ENCODE peak calls at places on chromosomes 16 and 17, in six cellular contexts. One of them, this sample, is unnamed.

GRCh38 chr16:4372578-4373355 is 1.1 kb downstream of the VASN start:
- DNase-seq in stimulated activated naive CD8-positive, alpha-beta T cell treated with anti-CD3 and anti-CD28 coated beads, Interleukin-15, Interleukin-2, amounts not matched to agents 100 U/mL and 50 U/mL, for 24 hours: no peak
- DNase-seq in substantia nigra: peak; percentile 19
- DNase-seq in fibroblast of pulmonary artery: peak; percentile 56
- DNase-seq in central memory CD8-positive, alpha-beta T cell: no peak
- DNase-seq in activated T-helper 1 cell treated with anti-CD3 and anti-CD28 coated beads, Interleukin-2, amount 50 U/mL, for 16 hours: no peak
- DNase-seq in this sample: peak; percentile 15

GRCh38 chr16:3780570-3780969 is 63.2 kb upstream of the TRAP1 start:
- DNase-seq in stimulated activated naive CD8-positive, alpha-beta T cell treated with anti-CD3 and anti-CD28 coated beads, Interleukin-15, Interleukin-2, amounts not matched to agents 100 U/mL and 50 U/mL, for 24 hours: no peak
- DNase-seq in substantia nigra: no peak
- DNase-seq in fibroblast of pulmonary artery: peak; percentile 28
- DNase-seq in central memory CD8-positive, alpha-beta T cell: no peak
- DNase-seq in activated T-helper 1 cell treated with anti-CD3 and anti-CD28 coated beads, Interleukin-2, amount 50 U/mL, for 16 hours: no peak
- DNase-seq in this sample: no peak

GRCh38 chr16:46976550-46976949 is 3.1 kb upstream of the DNAJA2 start:
- DNase-seq in stimulated activated naive CD8-positive, alpha-beta T cell treated with anti-CD3 and anti-CD28 coated beads, Interleukin-15, Interleukin-2, amounts not matched to agents 100 U/mL and 50 U/mL, for 24 hours: no peak
- DNase-seq in substantia nigra: no peak
- DNase-seq in fibroblast of pulmonary artery: no peak
- DNase-seq in central memory CD8-positive, alpha-beta T cell: no peak
- DNase-seq in activated T-helper 1 cell treated with anti-CD3 and anti-CD28 coated beads, Interleukin-2, amount 50 U/mL, for 16 hours: no peak
- DNase-seq in this sample: no peak

GRCh38 chr16:89256651-89257254 is 39.2 kb downstream of the ZNF778 start:
- DNase-seq in stimulated activated naive CD8-positive, alpha-beta T cell treated with anti-CD3 and anti-CD28 coated beads, Interleukin-15, Interleukin-2, amounts not matched to agents 100 U/mL and 50 U/mL, for 24 hours: peak; percentile 82
- DNase-seq in substantia nigra: no peak
- DNase-seq in fibroblast of pulmonary artery: peak; percentile 29
- DNase-seq in central memory CD8-positive, alpha-beta T cell: peak; percentile 50
- DNase-seq in activated T-helper 1 cell treated with anti-CD3 and anti-CD28 coated beads, Interleukin-2, amount 50 U/mL, for 16 hours: peak; percentile 39
- DNase-seq in this sample: peak; percentile 26

GRCh38 chr17:75242461-75243042 is 18.9 kb downstream of the GGA3 start:
- DNase-seq in stimulated activated naive CD8-positive, alpha-beta T cell treated with anti-CD3 and anti-CD28 coated beads, Interleukin-15, Interleukin-2, amounts not matched to agents 100 U/mL and 50 U/mL, for 24 hours: no peak
- DNase-seq in substantia nigra: no peak
- DNase-seq in fibroblast of pulmonary artery: no peak
- DNase-seq in central memory CD8-positive, alpha-beta T cell: peak; percentile 45
- DNase-seq in activated T-helper 1 cell treated with anti-CD3 and anti-CD28 coated beads, Interleukin-2, amount 50 U/mL, for 16 hours: no peak
- DNase-seq in this sample: no peak

GRCh38 chr16:72996291-72997062 is 51.5 kb downstream of the ZFHX3 start:
- DNase-seq in stimulated activated naive CD8-positive, alpha-beta T cell treated with anti-CD3 and anti-CD28 coated beads, Interleukin-15, Interleukin-2, amounts not matched to agents 100 U/mL and 50 U/mL, for 24 hours: no peak
- DNase-seq in substantia nigra: no peak
- DNase-seq in fibroblast of pulmonary artery: no peak
- DNase-seq in central memory CD8-positive, alpha-beta T cell: no peak
- DNase-seq in activated T-helper 1 cell treated with anti-CD3 and anti-CD28 coated beads, Interleukin-2, amount 50 U/mL, for 16 hours: no peak
- DNase-seq in this sample: no peak

GRCh38 chr16:14005335-14005734 is 65.8 kb upstream of the MRTFB start:
- DNase-seq in stimulated activated naive CD8-positive, alpha-beta T cell treated with anti-CD3 and anti-CD28 coated beads, Interleukin-15, Interleukin-2, amounts not matched to agents 100 U/mL and 50 U/mL, for 24 hours: no peak
- DNase-seq in substantia nigra: no peak
- DNase-seq in fibroblast of pulmonary artery: no peak
- DNase-seq in central memory CD8-positive, alpha-beta T cell: no peak
- DNase-seq in activated T-helper 1 cell treated with anti-CD3 and anti-CD28 coated beads, Interleukin-2, amount 50 U/mL, for 16 hours: no peak
- DNase-seq in this sample: no peak

GRCh38 chr17:1997587-1998425 is 27.3 kb downstream of the RTN4RL1 start:
- DNase-seq in stimulated activated naive CD8-positive, alpha-beta T cell treated with anti-CD3 and anti-CD28 coated beads, Interleukin-15, Interleukin-2, amounts not matched to agents 100 U/mL and 50 U/mL, for 24 hours: no peak
- DNase-seq in substantia nigra: no peak
- DNase-seq in fibroblast of pulmonary artery: no peak
- DNase-seq in central memory CD8-positive, alpha-beta T cell: no peak
- DNase-seq in activated T-helper 1 cell treated with anti-CD3 and anti-CD28 coated beads, Interleukin-2, amount 50 U/mL, for 16 hours: no peak
- DNase-seq in this sample: peak; percentile 66

GRCh38 chr16:46857261-46857962 is 26.4 kb upstream of the C16orf87 start:
- DNase-seq in stimulated activated naive CD8-positive, alpha-beta T cell treated with anti-CD3 and anti-CD28 coated beads, Interleukin-15, Interleukin-2, amounts not matched to agents 100 U/mL and 50 U/mL, for 24 hours: no peak
- DNase-seq in substantia nigra: no peak
- DNase-seq in fibroblast of pulmonary artery: peak; percentile 63
- DNase-seq in central memory CD8-positive, alpha-beta T cell: no peak
- DNase-seq in activated T-helper 1 cell treated with anti-CD3 and anti-CD28 coated beads, Interleukin-2, amount 50 U/mL, for 16 hours: no peak
- DNase-seq in this sample: peak; percentile 32

GRCh38 chr17:34412965-34413441 is 50.0 kb upstream of the CCL1 start:
- DNase-seq in stimulated activated naive CD8-positive, alpha-beta T cell treated with anti-CD3 and anti-CD28 coated beads, Interleukin-15, Interleukin-2, amounts not matched to agents 100 U/mL and 50 U/mL, for 24 hours: no peak
- DNase-seq in substantia nigra: no peak
- DNase-seq in fibroblast of pulmonary artery: peak; percentile 76
- DNase-seq in central memory CD8-positive, alpha-beta T cell: no peak
- DNase-seq in activated T-helper 1 cell treated with anti-CD3 and anti-CD28 coated beads, Interleukin-2, amount 50 U/mL, for 16 hours: no peak
- DNase-seq in this sample: no peak

GRCh38 chr17:40846515-40847155 is 20.4 kb downstream of the KRT12 start:
- DNase-seq in stimulated activated naive CD8-positive, alpha-beta T cell treated with anti-CD3 and anti-CD28 coated beads, Interleukin-15, Interleukin-2, amounts not matched to agents 100 U/mL and 50 U/mL, for 24 hours: no peak
- DNase-seq in substantia nigra: no peak
- DNase-seq in fibroblast of pulmonary artery: no peak
- DNase-seq in central memory CD8-positive, alpha-beta T cell: no peak
- DNase-seq in activated T-helper 1 cell treated with anti-CD3 and anti-CD28 coated beads, Interleukin-2, amount 50 U/mL, for 16 hours: no peak
- DNase-seq in this sample: no peak

GRCh38 chr16:9091867-9092281 is 430 bp downstream of the HAPSTR1 start:
- DNase-seq in stimulated activated naive CD8-positive, alpha-beta T cell treated with anti-CD3 and anti-CD28 coated beads, Interleukin-15, Interleukin-2, amounts not matched to agents 100 U/mL and 50 U/mL, for 24 hours: peak; percentile 62
- DNase-seq in substantia nigra: peak; percentile 37
- DNase-seq in fibroblast of pulmonary artery: peak; percentile 33
- DNase-seq in central memory CD8-positive, alpha-beta T cell: peak; percentile 28
- DNase-seq in activated T-helper 1 cell treated with anti-CD3 and anti-CD28 coated beads, Interleukin-2, amount 50 U/mL, for 16 hours: peak; percentile 15
- DNase-seq in this sample: no peak

GRCh38 chr17:34571428-34572130 is 7.8 kb upstream of the TMEM132E start:
- DNase-seq in stimulated activated naive CD8-positive, alpha-beta T cell treated with anti-CD3 and anti-CD28 coated beads, Interleukin-15, Interleukin-2, amounts not matched to agents 100 U/mL and 50 U/mL, for 24 hours: no peak
- DNase-seq in substantia nigra: peak; percentile 32
- DNase-seq in fibroblast of pulmonary artery: no peak
- DNase-seq in central memory CD8-positive, alpha-beta T cell: no peak
- DNase-seq in activated T-helper 1 cell treated with anti-CD3 and anti-CD28 coated beads, Interleukin-2, amount 50 U/mL, for 16 hours: no peak
- DNase-seq in this sample: peak; percentile 23

GRCh38 chr17:37790153-37790552 is 45.3 kb upstream of the HNF1B start:
- DNase-seq in stimulated activated naive CD8-positive, alpha-beta T cell treated with anti-CD3 and anti-CD28 coated beads, Interleukin-15, Interleukin-2, amounts not matched to agents 100 U/mL and 50 U/mL, for 24 hours: no peak
- DNase-seq in substantia nigra: no peak
- DNase-seq in fibroblast of pulmonary artery: no peak
- DNase-seq in central memory CD8-positive, alpha-beta T cell: no peak
- DNase-seq in activated T-helper 1 cell treated with anti-CD3 and anti-CD28 coated beads, Interleukin-2, amount 50 U/mL, for 16 hours: no peak
- DNase-seq in this sample: no peak

GRCh38 chr16:67173808-67174705 is 3.7 kb downstream of the NOL3 start:
- DNase-seq in stimulated activated naive CD8-positive, alpha-beta T cell treated with anti-CD3 and anti-CD28 coated beads, Interleukin-15, Interleukin-2, amounts not matched to agents 100 U/mL and 50 U/mL, for 24 hours: peak; percentile 73
- DNase-seq in substantia nigra: peak; percentile 56
- DNase-seq in fibroblast of pulmonary artery: peak; percentile 85
- DNase-seq in central memory CD8-positive, alpha-beta T cell: no peak
- DNase-seq in activated T-helper 1 cell treated with anti-CD3 and anti-CD28 coated beads, Interleukin-2, amount 50 U/mL, for 16 hours: peak; percentile 45
- DNase-seq in this sample: peak; percentile 63

GRCh38 chr17:46759141-46759540 is 59.4 kb downstream of the WNT3 start:
- DNase-seq in stimulated activated naive CD8-positive, alpha-beta T cell treated with anti-CD3 and anti-CD28 coated beads, Interleukin-15, Interleukin-2, amounts not matched to agents 100 U/mL and 50 U/mL, for 24 hours: no peak
- DNase-seq in substantia nigra: no peak
- DNase-seq in fibroblast of pulmonary artery: no peak
- DNase-seq in central memory CD8-positive, alpha-beta T cell: no peak
- DNase-seq in activated T-helper 1 cell treated with anti-CD3 and anti-CD28 coated beads, Interleukin-2, amount 50 U/mL, for 16 hours: no peak
- DNase-seq in this sample: no peak

GRCh38 chr16:49698416-49698815 is 157.5 kb downstream of the ZNF423 start:
- DNase-seq in stimulated activated naive CD8-positive, alpha-beta T cell treated with anti-CD3 and anti-CD28 coated beads, Interleukin-15, Interleukin-2, amounts not matched to agents 100 U/mL and 50 U/mL, for 24 hours: no peak
- DNase-seq in substantia nigra: no peak
- DNase-seq in fibroblast of pulmonary artery: peak; percentile 11
- DNase-seq in central memory CD8-positive, alpha-beta T cell: no peak
- DNase-seq in activated T-helper 1 cell treated with anti-CD3 and anti-CD28 coated beads, Interleukin-2, amount 50 U/mL, for 16 hours: no peak
- DNase-seq in this sample: no peak

GRCh38 chr16:2026461-2027023 is at the start of gene NHERF2:
- DNase-seq in stimulated activated naive CD8-positive, alpha-beta T cell treated with anti-CD3 and anti-CD28 coated beads, Interleukin-15, Interleukin-2, amounts not matched to agents 100 U/mL and 50 U/mL, for 24 hours: no peak
- DNase-seq in substantia nigra: no peak
- DNase-seq in fibroblast of pulmonary artery: no peak
- DNase-seq in central memory CD8-positive, alpha-beta T cell: no peak
- DNase-seq in activated T-helper 1 cell treated with anti-CD3 and anti-CD28 coated beads, Interleukin-2, amount 50 U/mL, for 16 hours: no peak
- DNase-seq in this sample: no peak

GRCh38 chr16:75225678-75226515 is 7.1 kb downstream of the CTRB1 start:
- DNase-seq in stimulated activated naive CD8-positive, alpha-beta T cell treated with anti-CD3 and anti-CD28 coated beads, Interleukin-15, Interleukin-2, amounts not matched to agents 100 U/mL and 50 U/mL, for 24 hours: no peak
- DNase-seq in substantia nigra: no peak
- DNase-seq in fibroblast of pulmonary artery: no peak
- DNase-seq in central memory CD8-positive, alpha-beta T cell: no peak
- DNase-seq in activated T-helper 1 cell treated with anti-CD3 and anti-CD28 coated beads, Interleukin-2, amount 50 U/mL, for 16 hours: no peak
- DNase-seq in this sample: no peak

This sample was measured in anterior cingulate cortex.